ENCODE peak calls at places on chromosomes 5 and 9, in four cellular contexts. D, W, S and N are unnamed samples.

GRCh38 chr9:103734471-103734870 is 359.6 kb upstream of the SMC2 start:
- DNase-seq in D (no peak), W (no peak), S (peak; percentile 58), N (no peak)

GRCh38 chr9:89421595-89421994 is 76.3 kb downstream of the SEMA4D start:
- DNase-seq in W (no peak), D (no peak), S (no peak), N (no peak)

GRCh38 chr5:180631549-180632392 is 17.6 kb downstream of the FLT4 start:
- DNase-seq in W (no peak), D (no peak), S (no peak), N (no peak)

GRCh38 chr5:775960-776861 is 8.3 kb downstream of the ZDHHC11B start:
- DNase-seq in W (no peak), D (no peak), S (no peak), N (peak; percentile 9)

GRCh38 chr5:69517763-69518212 is 25.2 kb downstream of the OCLN start:
- DNase-seq in D (no peak), W (no peak), S (peak; percentile 80), N (peak; percentile 62)

GRCh38 chr5:150142800-150143724 is 12.6 kb downstream of the PDGFRB start:
- DNase-seq in S (peak; percentile 97), W (peak; percentile 95), D (no peak), N (peak; percentile 81)

GRCh38 chr9:82436480-82436879 is 447.9 kb downstream of the SPATA31D1 start:
- DNase-seq in W (no peak), D (no peak), S (peak; percentile 18), N (no peak)

GRCh38 chr5:77305222-77305846 is 94.9 kb downstream of the PDE8B start:
- DNase-seq in S (no peak), D (no peak), W (no peak), N (no peak)

GRCh38 chr5:68046445-68046844 is 169.1 kb upstream of the PIK3R1 start:
- DNase-seq in W (peak; percentile 94), S (peak; percentile 99), D (no peak), N (peak; percentile 92)

GRCh38 chr9:2469681-2470141 is 151.9 kb upstream of the VLDLR start:
- DNase-seq in S (peak; percentile 32), D (no peak), W (peak; percentile 78), N (peak; percentile 28)

GRCh38 chr5:56625577-56625976 is 189.8 kb upstream of the MAP3K1 start:
- DNase-seq in W (no peak), S (peak; percentile 97), D (no peak), N (no peak)

GRCh38 chr9:136671646-136672430 is 9.1 kb downstream of the EGFL7 start:
- DNase-seq in S (peak; percentile 25), W (peak; percentile 23), D (no peak), N (no peak)

GRCh38 chr9:93826905-93827544 is 128.1 kb downstream of the BARX1 start:
- DNase-seq in W (no peak), S (no peak), D (no peak), N (no peak)

GRCh38 chr5:15383469-15383868 is 116.5 kb upstream of the FBXL7 start:
- DNase-seq in D (peak; percentile 24), S (peak; percentile 39), W (peak; percentile 3), N (no peak)

GRCh38 chr5:74067748-74068541 is 441.9 kb downstream of the ARHGEF28 start:
- DNase-seq in D (no peak), W (peak; percentile 69), S (no peak), N (no peak)

GRCh38 chr9:18473551-18474279 is at the start of gene ADAMTSL1:
- DNase-seq in S (peak; percentile 60), W (peak; percentile 85), D (peak; percentile 66), N (peak; percentile 66)

GRCh38 chr5:1916041-1917001 is 33.6 kb upstream of the IRX4 start:
- DNase-seq in D (no peak), S (no peak), W (no peak), N (no peak)

GRCh38 chr5:107425541-107426031 is 245.2 kb downstream of the EFNA5 start:
- DNase-seq in S (peak; percentile 91), D (no peak), W (peak; percentile 69), N (peak; percentile 83)

GRCh38 chr5:157745041-157745456 is 1.5 kb downstream of the LSM11 start:
- DNase-seq in W (no peak), D (no peak), S (no peak), N (no peak)

GRCh38 chr9:37302277-37302676 is 120.2 kb upstream of the GRHPR start:
- DNase-seq in S (no peak), D (no peak), W (peak; percentile 36), N (no peak)

GRCh38 chr5:98292496-98292895 is 481.0 kb upstream of the RGMB start:
- DNase-seq in W (no peak), S (no peak), D (no peak), N (peak; percentile 29)

GRCh38 chr5:146510528-146510927 is 5.5 kb downstream of the GPR151 start:
- DNase-seq in D (no peak), W (no peak), S (peak; percentile 68), N (no peak)

GRCh38 chr9:130144703-130145102 is 27.5 kb upstream of the NCS1 start:
- DNase-seq in W (peak; percentile 89), D (no peak), S (no peak), N (no peak)

GRCh38 chr5:119355636-119356383 is at the start of gene TNFAIP8:
- DNase-seq in D (peak; percentile 36), W (peak; percentile 55), S (peak; percentile 58), N (no peak)

GRCh38 chr9:135960328-135961276 is 571 bp downstream of the UBAC1 start:
- DNase-seq in D (no peak), W (no peak), S (peak; percentile 17), N (no peak)

GRCh38 chr9:20692554-20692953 is 8.5 kb downstream of the FOCAD start:
- DNase-seq in D (no peak), W (no peak), S (no peak), N (no peak)

GRCh38 chr9:26131891-26132290 is 453.6 kb upstream of the TUSC1 start:
- DNase-seq in W (peak; percentile 37), D (no peak), S (peak; percentile 27), N (no peak)

GRCh38 chr9:116359958-116360357 is 206.4 kb downstream of the PAPPA start:
- DNase-seq in S (no peak), W (no peak), D (no peak), N (no peak)

GRCh38 chr9:108463927-108464606 is 391.7 kb downstream of the ACTL7B start:
- DNase-seq in S (no peak), D (no peak), W (peak; percentile 22), N (no peak)

GRCh38 chr9:129885018-129885669 is 49.9 kb downstream of the USP20 start:
- DNase-seq in W (no peak), D (peak; percentile 37), S (no peak), N (no peak)

GRCh38 chr5:67908145-67908765 is 307.3 kb upstream of the PIK3R1 start:
- DNase-seq in D (no peak), W (no peak), S (no peak), N (no peak)

GRCh38 chr5:43066231-43066798 is 26.2 kb upstream of the ANXA2R start:
- DNase-seq in S (peak; percentile 74), D (peak; percentile 78), W (peak; percentile 81), N (peak; percentile 61)

GRCh38 chr5:143118222-143118621 is 285.3 kb downstream of the NR3C1 start:
- DNase-seq in W (no peak), D (no peak), S (no peak), N (no peak)

GRCh38 chr9:114207034-114207815 is 51.9 kb downstream of the COL27A1 start:
- DNase-seq in S (peak; percentile 16), D (no peak), W (peak; percentile 97), N (no peak)

GRCh38 chr5:81717815-81718214 is 33.1 kb downstream of the SSBP2 start:
- DNase-seq in S (peak; percentile 54), W (no peak), D (no peak), N (peak; percentile 8)

GRCh38 chr5:14153932-14154646 is 10.9 kb downstream of the TRIO start:
- DNase-seq in W (peak; percentile 77), D (peak; percentile 47), S (peak; percentile 80), N (peak; percentile 83)

GRCh38 chr9:81146684-81147337 is 542.5 kb downstream of the TLE1 start:
- DNase-seq in S (peak; percentile 72), D (no peak), W (no peak), N (no peak)

GRCh38 chr5:154757647-154758406 is 2.6 kb downstream of the LARP1 start:
- DNase-seq in W (no peak), D (no peak), S (peak; percentile 30), N (no peak)